ENCODE peak calls at places on chromosomes 6 and 20, in six cellular contexts. H is B cell, N is heart right ventricle, Q is osteocyte, P is nephron progenitor cell, L is epithelial cell of esophagus. W is an unnamed sample.

GRCh38 chr6:114747995-114748625 is 405.3 kb upstream of the HS3ST5 start:
- DNase-seq in L (peak; percentile 64), Q (peak; percentile 85), P (peak; percentile 66), H (no peak), N (peak; percentile 28), W (peak; percentile 61)

GRCh38 chr6:38975621-38976049 is 72.9 kb upstream of the GLP1R start:
- DNase-seq in L (no peak), N (no peak), P (no peak), Q (no peak), H (no peak), W (no peak)

GRCh38 chr6:94289131-94289530 is 869.8 kb upstream of the EPHA7 start:
- DNase-seq in N (no peak), Q (no peak), P (no peak), L (no peak), H (no peak), W (no peak)

GRCh38 chr20:32979201-32979998 is 24.8 kb downstream of the SUN5 start:
- DNase-seq in N (no peak), Q (no peak), P (no peak), L (no peak), H (no peak), W (no peak)

GRCh38 chr20:9520096-9520495 is 5.7 kb downstream of the LAMP5 start:
- DNase-seq in N (no peak), P (no peak), H (no peak), L (no peak), Q (no peak), W (no peak)

GRCh38 chr6:99434702-99435530 is 9.8 kb upstream of the PNISR start:
- DNase-seq in H (peak; percentile 16), L (peak; percentile 47), P (no peak), Q (no peak), N (no peak), W (no peak)

GRCh38 chr6:70103798-70104197 is 199.1 kb downstream of the COL9A1 start:
- DNase-seq in L (peak; percentile 36), Q (no peak), N (no peak), P (no peak), H (no peak), W (peak; percentile 14)

GRCh38 chr20:63682384-63683139 is 13.9 kb upstream of the TNFRSF6B start:
- DNase-seq in P (no peak), L (peak; percentile 97), H (no peak), Q (no peak), N (peak; percentile 80), W (peak; percentile 26)

GRCh38 chr6:46410330-46410953 is 80.8 kb downstream of the RCAN2 start:
- DNase-seq in L (peak; percentile 45), P (no peak), Q (no peak), N (peak; percentile 37), H (peak; percentile 45), W (peak; percentile 14)

GRCh38 chr6:44920952-44921491 is 407.1 kb upstream of the RUNX2 start:
- DNase-seq in H (no peak), L (no peak), N (no peak), Q (no peak), P (no peak), W (no peak)

GRCh38 chr20:12925214-12925755 is 83.5 kb upstream of the SPTLC3 start:
- DNase-seq in H (no peak), N (peak; percentile 29), L (peak; percentile 85), P (peak; percentile 70), Q (peak; percentile 89), W (peak; percentile 41)

GRCh38 chr6:39540454-39540853 is 184.8 kb downstream of the KIF6 start:
- DNase-seq in Q (no peak), L (no peak), H (no peak), P (no peak), N (no peak), W (no peak)

GRCh38 chr6:7479801-7480266 is 61.6 kb upstream of the DSP start:
- DNase-seq in Q (no peak), H (no peak), N (no peak), L (peak; percentile 100), P (no peak), W (no peak)

GRCh38 chr6:35411066-35411465 is 41.1 kb upstream of the FANCE start:
- DNase-seq in N (no peak), L (no peak), Q (no peak), P (no peak), H (peak; percentile 49), W (peak; percentile 46)

GRCh38 chr6:37496951-37497885 is 2.5 kb downstream of the CCDC167 start:
- DNase-seq in N (no peak), L (no peak), Q (no peak), H (no peak), P (no peak), W (no peak)

GRCh38 chr6:129102741-129103140 is 219.8 kb downstream of the LAMA2 start:
- DNase-seq in L (no peak), N (peak; percentile 67), P (no peak), Q (no peak), H (no peak), W (no peak)

GRCh38 chr20:63612276-63612931 is 14.5 kb downstream of the GMEB2 start:
- DNase-seq in L (peak; percentile 7), Q (no peak), P (no peak), N (no peak), H (no peak), W (no peak)

GRCh38 chr20:49699200-49699992 is 14.3 kb downstream of the B4GALT5 start:
- DNase-seq in N (no peak), H (no peak), P (no peak), L (peak; percentile 84), Q (no peak), W (peak; percentile 60)

GRCh38 chr6:140071601-140072062 is 697.2 kb upstream of the CITED2 start:
- DNase-seq in N (no peak), P (no peak), L (no peak), H (no peak), Q (no peak), W (no peak)

GRCh38 chr6:154458565-154459475 is 51.7 kb downstream of the CNKSR3 start:
- DNase-seq in L (no peak), H (no peak), Q (no peak), P (no peak), N (no peak), W (no peak)

GRCh38 chr6:8084586-8084985 is 17.8 kb downstream of the EEF1E1 start:
- DNase-seq in N (no peak), Q (no peak), L (peak; percentile 12), P (no peak), H (no peak), W (no peak)

GRCh38 chr6:72464246-72464645 is 157.6 kb upstream of the KCNQ5 start:
- DNase-seq in N (no peak), L (no peak), Q (no peak), P (no peak), H (no peak), W (no peak)

GRCh38 chr6:146154197-146154596 is 125.3 kb downstream of the GRM1 start:
- DNase-seq in N (no peak), P (no peak), L (peak; percentile 44), Q (no peak), H (no peak), W (no peak)

GRCh38 chr6:1381397-1382330 is 7.7 kb upstream of the FOXF2 start:
- DNase-seq in N (peak; percentile 29), Q (peak; percentile 89), H (peak; percentile 81), P (peak; percentile 90), L (peak; percentile 35), W (peak; percentile 55)

DNA sequence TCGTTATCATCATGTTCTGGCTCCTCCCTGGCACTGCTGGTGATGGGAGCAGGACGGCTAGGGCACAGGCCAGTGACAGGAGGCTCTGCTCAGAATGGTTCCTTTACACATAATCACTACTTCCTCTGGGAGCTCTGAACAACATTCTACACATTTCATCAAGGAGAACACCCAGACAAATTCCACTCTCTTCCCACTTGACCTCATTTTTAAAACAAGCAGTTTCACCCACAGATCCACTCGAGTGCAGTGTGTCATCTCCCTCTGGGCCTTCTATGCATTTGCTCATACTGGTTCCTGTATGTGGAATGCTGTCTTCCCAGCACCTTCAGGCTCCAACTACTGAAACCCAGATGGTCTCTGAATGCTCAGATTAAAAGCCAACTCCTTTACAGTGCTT is 84.8 kb downstream of the ELOVL5 start:
- DNase-seq in P (no peak), Q (no peak), L (peak; percentile 18), H (no peak), N (no peak), W (no peak)
- TF ChIP-seq CTCF in P (no peak), Q (no peak), L (no peak), H (no peak), N (no peak), W (no peak)

DNA sequence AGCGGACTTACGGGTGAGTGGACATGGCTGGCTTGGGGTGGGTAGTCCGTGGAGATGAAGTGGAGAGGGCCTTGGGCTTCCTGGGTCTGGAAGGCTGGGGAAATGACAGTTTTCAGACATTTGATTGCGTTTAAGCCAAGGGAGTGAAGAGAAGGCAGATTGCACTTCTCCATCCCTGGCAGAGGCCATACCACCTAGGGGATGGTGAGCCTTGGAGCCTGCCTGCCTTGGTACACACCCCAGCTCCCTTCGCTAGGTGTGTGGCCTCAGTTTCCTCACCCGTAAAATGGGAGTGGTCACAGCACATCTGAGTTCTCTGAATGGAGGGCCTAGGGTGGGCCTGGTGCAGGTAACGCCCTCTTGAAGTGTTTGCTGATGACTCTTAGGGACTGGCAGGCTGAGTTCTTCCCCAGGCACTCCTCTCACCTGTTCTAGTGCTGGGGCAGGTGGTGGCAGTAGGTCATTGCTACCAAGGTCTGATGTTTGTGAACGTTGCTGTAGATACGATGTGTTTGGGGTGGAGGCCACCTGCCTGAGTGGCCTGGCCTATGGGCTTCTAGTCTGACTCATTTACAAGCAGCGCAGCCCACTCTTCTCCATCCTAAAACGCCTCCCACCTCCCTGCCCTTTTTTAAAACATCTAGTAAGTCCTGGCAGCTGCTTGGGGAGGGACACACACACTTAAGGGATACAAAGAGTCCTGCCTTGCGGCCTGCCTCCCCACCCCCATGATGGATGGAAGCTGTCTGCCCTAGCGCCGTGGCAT is 2.3 kb downstream of the RBM38 start:
- DNase-seq in P (no peak), H (no peak), Q (no peak), L (no peak), N (no peak), W (peak; percentile 27)
- TF ChIP-seq CTCF in P (no peak), H (no peak), Q (no peak), L (no peak), N (no peak), W (no peak)

GRCh38 chr20:37651932-37652331 is 41.9 kb upstream of the CTNNBL1 start:
- DNase-seq in P (peak; percentile 21), L (peak; percentile 37), H (peak; percentile 39), N (peak; percentile 26), Q (no peak), W (peak; percentile 46)
- TF ChIP-seq CTCF in P (peak; percentile 28), L (peak; percentile 26), H (peak; percentile 51), N (peak; percentile 55), Q (peak; percentile 41), W (peak; percentile 64)

DNA sequence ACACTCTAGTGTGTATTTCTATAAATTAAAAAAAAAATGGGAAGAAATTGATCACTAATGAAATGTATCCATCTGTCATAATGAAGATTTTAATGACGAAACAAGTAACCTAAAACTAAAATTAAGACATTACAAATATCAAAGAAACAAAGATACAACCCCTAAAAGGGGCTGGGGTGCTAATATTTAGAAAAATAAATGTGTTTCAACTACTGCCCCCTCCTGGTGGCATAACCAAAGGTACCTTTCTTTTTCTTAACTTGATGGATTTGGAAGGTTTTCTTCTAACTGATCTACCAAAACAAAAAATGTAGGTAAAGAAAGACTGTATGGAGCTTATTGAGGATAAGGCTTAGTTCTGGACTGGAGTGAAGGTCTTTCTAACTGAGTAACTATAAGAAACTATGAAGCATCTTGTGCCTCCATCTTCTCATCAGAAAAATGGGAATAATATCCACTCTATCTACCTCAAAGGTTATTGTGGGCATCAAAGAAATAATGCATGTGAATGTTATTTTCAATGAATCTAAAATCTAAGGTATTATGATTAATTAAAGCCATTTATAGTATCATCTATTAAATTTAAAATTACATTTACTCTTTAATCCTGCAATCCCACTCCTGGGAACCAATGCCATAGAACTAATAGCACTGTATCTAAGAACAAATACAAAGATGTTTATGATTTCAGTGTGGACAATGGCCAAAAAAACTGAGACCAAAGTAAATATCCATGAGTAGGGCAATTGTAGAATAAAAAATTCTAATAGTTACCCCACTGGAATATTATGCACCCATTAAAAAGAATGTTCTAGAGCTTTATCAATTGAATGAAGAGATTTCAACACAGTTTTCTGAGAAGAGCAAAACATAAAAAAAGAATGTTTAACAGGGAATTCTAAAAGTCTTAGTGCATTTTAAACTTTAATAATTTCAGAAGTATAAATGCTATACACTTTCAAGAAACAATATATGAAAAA is 117.2 kb downstream of the BACH2 start:
- DNase-seq in H (no peak), P (no peak), Q (no peak), N (no peak), L (no peak), W (peak; percentile 64)
- TF ChIP-seq CTCF in H (peak; percentile 73), P (peak; percentile 39), Q (peak; percentile 43), N (peak; percentile 41), L (peak; percentile 39), W (peak; percentile 75)

W was measured in activated CD8-positive, alpha-beta T cell treated with anti-CD3 and anti-CD28 coated beads for 36 hours.